ENCODE peak calls at places on chromosomes 16 and 17, in five cellular contexts. D is A549, X is HepG2, G is GM12878, J is K562. P is an unnamed sample.

GRCh38 chr17:7177210-7177953 is 1.8 kb downstream of the ASGR1 start:
- DNase-seq in D (peak; percentile 95), X (peak; percentile 72), G (no peak), J (peak; percentile 75), P (peak; percentile 64)

GRCh38 chr16:85390511-85391174 is 222.5 kb upstream of the GSE1 start:
- DNase-seq in D (peak; percentile 90), X (peak; percentile 90), G (no peak), J (peak; percentile 90), P (peak; percentile 95)

GRCh38 chr17:56203430-56203829 is 50.2 kb downstream of the ANKFN1 start:
- DNase-seq in D (peak; percentile 40), X (peak; percentile 7), G (no peak), J (peak; percentile 57), P (no peak)

GRCh38 chr16:69350536-69351133 is 951 bp downstream of the TMED6 start:
- DNase-seq in D (no peak), X (peak; percentile 59), G (no peak), J (no peak), P (no peak)

GRCh38 chr17:41758601-41759000 is 24.2 kb upstream of the HAP1 start:
- DNase-seq in D (no peak), X (no peak), G (no peak), J (no peak), P (no peak)

GRCh38 chr16:22664561-22664997 is 149.4 kb upstream of the HS3ST2 start:
- DNase-seq in D (no peak), X (no peak), G (no peak), J (no peak), P (no peak)

GRCh38 chr17:80259642-80260535 is 763 bp upstream of the RNF213 start:
- DNase-seq in D (peak; percentile 95), X (peak; percentile 59), G (no peak), J (peak; percentile 95), P (peak; percentile 65)

GRCh38 chr17:60941028-60941427 is 263.4 kb downstream of the BCAS3 start:
- DNase-seq in D (no peak), X (no peak), G (no peak), J (no peak), P (peak; percentile 98)

GRCh38 chr16:83200005-83200779 is 573.4 kb downstream of the CDH13 start:
- DNase-seq in D (no peak), X (no peak), G (no peak), J (no peak), P (peak; percentile 22)

GRCh38 chr16:2854700-2855309 is 3.2 kb downstream of the PRSS22 start:
- DNase-seq in D (no peak), X (no peak), G (no peak), J (peak; percentile 61), P (no peak)

GRCh38 chr17:80195671-80196529 is 24.2 kb downstream of the SGSH start:
- DNase-seq in D (no peak), X (peak; percentile 48), G (no peak), J (peak; percentile 69), P (no peak)

GRCh38 chr16:85213926-85214294 is 101.6 kb upstream of the CIBAR2 start:
- DNase-seq in D (no peak), X (no peak), G (no peak), J (no peak), P (no peak)

GRCh38 chr16:8905795-8906591 is 23.8 kb downstream of the LITAFD start:
- DNase-seq in D (peak; percentile 25), X (peak; percentile 32), G (no peak), J (peak; percentile 41), P (no peak)

GRCh38 chr17:9298135-9298534 is 276.8 kb downstream of the NTN1 start:
- DNase-seq in D (no peak), X (no peak), G (no peak), J (no peak), P (no peak)

GRCh38 chr16:61617214-61617783 is 418.9 kb downstream of the CDH8 start:
- DNase-seq in D (no peak), X (no peak), G (no peak), J (no peak), P (no peak)

GRCh38 chr16:74521691-74522090 is 85.2 kb downstream of the GLG1 start:
- DNase-seq in D (no peak), X (no peak), G (no peak), J (no peak), P (peak; percentile 35)

GRCh38 chr16:75546293-75546692 is 9.8 kb downstream of the TMEM231 start:
- DNase-seq in D (no peak), X (no peak), G (no peak), J (no peak), P (no peak)

DNA sequence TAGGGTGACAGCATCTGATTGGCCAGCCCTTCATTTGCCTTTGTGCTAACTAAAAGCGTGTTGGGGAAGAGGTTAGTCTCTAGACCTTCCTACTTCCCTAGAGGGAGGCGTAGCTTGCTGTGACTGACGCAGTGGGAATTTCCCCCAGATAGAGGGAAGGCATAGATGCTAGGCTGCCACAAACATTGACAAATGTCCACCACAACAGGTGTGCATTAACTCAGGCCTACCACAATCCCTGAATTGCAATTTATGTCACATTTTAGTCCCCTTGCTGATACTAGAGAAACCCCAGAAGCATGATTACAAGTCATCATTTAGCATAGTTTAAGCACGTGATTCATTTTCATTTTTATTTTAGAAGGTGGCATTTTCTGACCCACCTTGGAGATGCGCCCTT is 76.3 kb upstream of the WSB1 start:
- DNase-seq in D (no peak), X (no peak), G (peak; percentile 89), J (no peak), P (no peak)
- TF ChIP-seq SMC3 in D (no peak), X (no peak), G (no peak), J (no peak), P (no peak)

GRCh38 chr17:59167571-59168001 is 12.0 kb downstream of the PRR11 start:
- DNase-seq in D (no peak), X (no peak), G (no peak), J (no peak), P (peak; percentile 59)
- TF ChIP-seq BHLHE40 in D (no peak), X (no peak), G (no peak), J (no peak), P (no peak)

DNA sequence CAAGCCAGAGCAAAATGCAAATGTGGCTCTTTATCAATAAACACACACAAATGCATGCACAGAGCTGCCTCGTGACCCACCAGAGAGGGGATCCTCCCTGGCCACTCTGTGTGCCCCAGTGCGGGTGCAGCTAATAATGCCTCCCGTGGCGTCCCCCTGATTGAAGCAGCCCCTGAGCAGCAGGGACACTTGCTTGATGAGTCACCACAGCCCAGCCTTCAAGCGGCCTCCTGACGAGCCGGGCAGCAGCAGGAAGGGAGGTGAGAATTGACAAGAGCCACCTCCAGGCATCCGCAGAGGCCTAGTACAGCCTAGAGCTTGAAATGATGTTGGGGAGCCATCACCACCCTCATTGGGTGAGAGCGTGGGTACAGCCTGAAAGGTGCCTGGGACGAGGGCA is 143.8 kb downstream of the CCDC182 start:
- DNase-seq in D (no peak), X (no peak), G (no peak), J (no peak), P (no peak)
- H3K4me1 ChIP-seq in D (peaks cover 29% of the 10 kb centered on the region), X (peaks cover 20% of the 10 kb centered on the region), G (peaks cover 52% of the 10 kb centered on the region), J (no peaks in the 10 kb centered on the region), P (peaks cover 17% of the 10 kb centered on the region)

GRCh38 chr16:66740533-66740932 is 10.9 kb downstream of the DYNC1LI2 start:
- DNase-seq in D (no peak), X (no peak), G (no peak), J (peak; percentile 50), P (no peak)
- TF ChIP-seq SMC3 in D (no peak), X (no peak), G (no peak), J (no peak), P (no peak)

GRCh38 chr17:38719943-38720641 is 10.0 kb upstream of the CISD3 start:
- DNase-seq in D (no peak), X (no peak), G (no peak), J (peak; percentile 83), P (no peak)
- TF ChIP-seq BHLHE40 in D (no peak), X (no peak), G (no peak), J (no peak), P (no peak)

GRCh38 chr16:27407158-27407557 is 5.2 kb downstream of the IL21R start:
- DNase-seq in D (no peak), X (no peak), G (no peak), J (no peak), P (no peak)

GRCh38 chr16:27408012-27408601 is 6.1 kb downstream of the IL21R start:
- DNase-seq in D (no peak), X (peak; percentile 89), G (peak; percentile 76), J (no peak), P (peak; percentile 65)

GRCh38 chr16:27406729-27407128 is 4.8 kb downstream of the IL21R start:
- DNase-seq in D (no peak), X (no peak), G (no peak), J (no peak), P (no peak)

GRCh38 chr16:27405546-27406451 is 3.8 kb downstream of the IL21R start:
- DNase-seq in D (no peak), X (no peak), G (no peak), J (no peak), P (peak; percentile 17)

DNA sequence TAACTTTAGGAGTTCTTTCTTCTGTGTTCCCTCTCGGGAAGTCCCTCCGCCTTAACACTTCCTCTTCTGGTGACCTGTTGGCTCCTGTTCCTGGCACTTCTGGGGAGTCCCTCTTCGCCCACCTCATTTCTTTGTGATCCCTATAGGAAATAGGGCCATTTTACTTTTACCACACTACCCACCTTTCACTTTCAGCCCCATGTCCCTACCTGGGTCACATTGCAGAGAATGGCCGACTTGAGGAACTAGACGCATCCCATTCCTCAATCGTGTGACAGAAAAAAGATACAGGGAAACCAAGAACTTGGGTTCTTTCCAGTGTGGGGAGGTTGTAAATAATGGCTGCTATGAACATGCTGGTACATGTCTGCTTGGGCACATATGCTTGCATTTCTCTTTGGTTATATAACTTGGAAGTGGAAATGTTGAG is 6.6 kb downstream of the IL21R start:
- DNase-seq in D (no peak), X (no peak), G (peak; percentile 79), J (no peak), P (no peak)
- H3K4me1 ChIP-seq in D (peaks cover 4% of the 10 kb centered on the region), X (peaks cover 34% of the 10 kb centered on the region), G (peaks cover 28% of the 10 kb centered on the region), J (no peaks in the 10 kb centered on the region), P (peaks cover 9% of the 10 kb centered on the region)

DNA sequence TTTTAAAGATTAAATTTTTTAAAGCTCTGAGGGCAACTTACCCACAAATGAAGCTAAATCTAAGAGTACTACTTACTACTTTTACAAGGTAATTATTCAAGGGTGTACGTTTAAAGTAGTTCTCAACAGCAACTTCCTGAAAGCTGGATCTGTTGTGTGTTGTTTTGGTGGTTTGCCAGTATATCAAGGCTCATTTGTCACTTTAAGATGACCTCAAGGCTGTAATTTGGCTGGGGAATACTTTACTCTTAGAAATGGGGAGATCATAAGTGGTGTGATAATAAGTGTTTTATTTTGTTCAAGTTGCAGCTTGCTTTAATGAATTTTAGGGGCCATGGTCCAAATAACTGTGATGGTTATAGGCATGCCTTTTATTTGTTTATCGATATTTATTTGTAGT is 30.4 kb downstream of the AP2B1 start:
- DNase-seq in D (no peak), X (no peak), G (no peak), J (no peak), P (no peak)
- TF ChIP-seq SMC3 in D (no peak), X (no peak), G (no peak), J (no peak), P (no peak)

DNA sequence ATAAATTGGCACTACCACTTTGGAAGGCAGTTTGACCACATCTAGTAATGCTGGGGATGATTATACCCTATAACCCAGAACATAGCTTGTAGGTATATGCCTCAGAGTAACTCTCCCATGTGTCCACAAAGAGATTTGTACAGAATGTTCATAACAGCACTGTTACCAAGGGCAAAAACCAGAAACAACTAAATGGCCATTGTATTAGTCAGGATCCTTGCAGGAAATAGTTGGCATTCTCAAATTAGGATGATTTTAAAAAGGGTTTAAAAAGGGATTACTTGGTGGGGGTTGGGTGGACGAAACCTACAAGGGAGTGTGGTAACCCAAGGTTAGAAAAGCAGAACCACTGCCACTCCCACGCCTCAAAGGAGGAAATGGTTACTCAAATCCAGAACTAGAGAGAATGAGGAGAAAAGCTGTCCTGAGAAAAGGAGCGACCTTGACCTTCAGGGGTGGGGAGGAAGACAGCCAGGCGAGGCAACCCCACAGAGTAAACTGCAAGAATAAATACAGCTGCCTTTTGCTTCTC is 2.1 kb downstream of the CPPED1 start:
- DNase-seq in D (no peak), X (peak; percentile 68), G (peak; percentile 73), J (peak; percentile 17), P (peak; percentile 56)
- TF ChIP-seq BHLHE40 in D (no peak), X (no peak), G (peak; percentile 61), J (no peak), P (no peak)